ENCODE peak calls at places on chromosomes 6 and 20, in eight cellular contexts. T is GF-D8; C is stimulated activated CD8-positive, alpha-beta memory T cell treated with anti-CD3 and anti-CD28 coated beads, Interleukin-15, amount 100 ng/mL, for 48 hours; M is stomach; Q is activated CD4-positive, alpha-beta memory T cell treated with anti-CD3 and anti-CD28 coated beads, Interleukin-2, amount 10 ng/mL, durations not matched to agents 7 days and 5 days; I is GM03348; D is HCT116; B is ELR. A is an unnamed sample.

GRCh38 chr6:94163877-94164276 is 744.5 kb upstream of the EPHA7 start:
- DNase-seq in T (no peak), C (no peak), M (no peak), Q (no peak), I (no peak), D (no peak), B (no peak), A (no peak)

GRCh38 chr6:108902389-108902792 is 54.2 kb downstream of the ARMC2 start:
- DNase-seq in T (peak), C (no peak), M (no peak), Q (no peak), I (no peak), D (no peak), B (peak), A (no peak)

GRCh38 chr6:85677243-85677956 is 34.7 kb upstream of the SYNCRIP start:
- DNase-seq in T (no peak), C (no peak), M (no peak), Q (no peak), I (no peak), D (no peak), B (peak), A (no peak)

GRCh38 chr6:75546401-75546800 is 52.8 kb upstream of the FILIP1 start:
- DNase-seq in T (no peak), C (no peak), M (no peak), Q (no peak), I (peak), D (no peak), B (peak), A (no peak)

GRCh38 chr6:52904562-52905279 is 4.8 kb downstream of the GSTA3 start:
- DNase-seq in T (no peak), C (no peak), M (no peak), Q (no peak), I (no peak), D (no peak), B (peak), A (no peak)

GRCh38 chr6:27091661-27092315 is 155.7 kb upstream of the PRSS16 start:
- DNase-seq in T (peak), C (peak), M (no peak), Q (no peak), I (peak), D (peak), B (peak), A (no peak)

GRCh38 chr6:125944434-125944816 is 12.1 kb upstream of the HINT3 start:
- DNase-seq in T (peak), C (no peak), M (peak), Q (no peak), I (peak), D (no peak), B (peak), A (no peak)

GRCh38 chr6:52157301-52157930 is 28.8 kb upstream of the IL17A start:
- DNase-seq in T (no peak), C (peak), M (no peak), Q (peak), I (no peak), D (no peak), B (peak), A (no peak)

GRCh38 chr6:73710470-73710869 is 14.5 kb downstream of the CD109 start:
- DNase-seq in T (no peak), C (no peak), M (peak), Q (no peak), I (no peak), D (peak), B (peak), A (no peak)

GRCh38 chr6:63448229-63448628 is 124.1 kb upstream of the LOC128125822 start:
- DNase-seq in T (no peak), C (no peak), M (no peak), Q (no peak), I (no peak), D (no peak), B (peak), A (no peak)

GRCh38 chr20:22339091-22339881 is 245.1 kb downstream of the FOXA2 start:
- DNase-seq in T (no peak), C (no peak), M (no peak), Q (peak), I (peak), D (peak), B (peak), A (peak)

GRCh38 chr6:105317607-105318533 is 85.0 kb downstream of the PREP start:
- DNase-seq in T (no peak), C (no peak), M (no peak), Q (no peak), I (no peak), D (peak), B (peak), A (no peak)

GRCh38 chr20:5608448-5609161 is 141.6 kb upstream of the SHLD1 start:
- DNase-seq in T (peak), C (no peak), M (no peak), Q (no peak), I (peak), D (no peak), B (peak), A (no peak)

GRCh38 chr6:155026366-155027045 is 31.4 kb downstream of the TIAM2 start:
- DNase-seq in T (no peak), C (no peak), M (peak), Q (no peak), I (peak), D (peak), B (peak), A (peak)

GRCh38 chr20:53146201-53146891 is 174.2 kb downstream of the TSHZ2 start:
- DNase-seq in T (no peak), C (peak), M (no peak), Q (peak), I (no peak), D (no peak), B (no peak), A (no peak)

GRCh38 chr6:131061041-131061770 is 1.8 kb downstream of the EPB41L2 start:
- DNase-seq in T (no peak), C (no peak), M (no peak), Q (no peak), I (no peak), D (no peak), B (peak), A (no peak)

GRCh38 chr20:56766528-56766927 is 137.4 kb downstream of the TFAP2C start:
- DNase-seq in T (no peak), C (no peak), M (no peak), Q (no peak), I (peak), D (no peak), B (no peak), A (no peak)

GRCh38 chr20:53517146-53517545 is 76.5 kb downstream of the ZNF217 start:
- DNase-seq in T (no peak), C (no peak), M (no peak), Q (no peak), I (no peak), D (no peak), B (no peak), A (no peak)

GRCh38 chr6:109455161-109455501 is 441 bp downstream of the MICAL1 start:
- DNase-seq in T (no peak), C (no peak), M (no peak), Q (peak), I (no peak), D (no peak), B (no peak), A (no peak)

GRCh38 chr20:21739161-21739560 is 33.7 kb downstream of the PAX1 start:
- DNase-seq in T (no peak), C (no peak), M (no peak), Q (no peak), I (no peak), D (no peak), B (no peak), A (no peak)

GRCh38 chr6:155412335-155412734 is 43.3 kb downstream of the NOX3 start:
- DNase-seq in T (no peak), C (no peak), M (no peak), Q (no peak), I (peak), D (no peak), B (peak), A (no peak)

GRCh38 chr20:51008718-51009117 is 14.2 kb downstream of the KCNG1 start:
- DNase-seq in T (no peak), C (no peak), M (peak), Q (no peak), I (no peak), D (no peak), B (no peak), A (no peak)

GRCh38 chr6:92538296-92538695 is 881.1 kb downstream of the EPHA7 start:
- DNase-seq in T (no peak), C (no peak), M (no peak), Q (no peak), I (no peak), D (no peak), B (no peak), A (no peak)

GRCh38 chr6:27517928-27518787 is 45.3 kb upstream of the ZNF184 start:
- DNase-seq in T (no peak), C (no peak), M (no peak), Q (no peak), I (no peak), D (no peak), B (peak), A (no peak)

GRCh38 chr6:37308084-37308817 is 45.5 kb upstream of the RNF8 start:
- DNase-seq in T (no peak), C (no peak), M (no peak), Q (no peak), I (no peak), D (no peak), B (no peak), A (no peak)

GRCh38 chr20:60054716-60055371 is 96.6 kb downstream of the CDH26 start:
- DNase-seq in T (peak), C (no peak), M (no peak), Q (no peak), I (no peak), D (no peak), B (no peak), A (no peak)